ENCODE peak calls at places on chromosomes 11 and 22, in eight cellular contexts. S, Y, Q, W, U, X, V and Z are unnamed samples.

GRCh38 chr11:2800655-2801531 is 84.7 kb downstream of the CDKN1C start:
- DNase-seq in X (peak), V (peak), Q (no peak), Y (no peak), U (no peak), W (no peak), S (peak), Z (no peak)

GRCh38 chr22:48456449-48456848 is 1371.2 kb downstream of the BRD1 start:
- DNase-seq in Y (no peak), W (no peak), V (no peak), X (no peak), U (no peak), S (no peak), Q (no peak), Z (no peak)

GRCh38 chr11:124643605-124644425 is 21.2 kb downstream of the TBRG1 start:
- DNase-seq in Y (peak), Q (peak), U (no peak), V (no peak), W (peak), S (no peak), X (no peak), Z (no peak)

GRCh38 chr11:69659591-69659990 is 15.6 kb downstream of the LTO1 start:
- DNase-seq in W (no peak), Q (no peak), S (no peak), X (no peak), Y (no peak), V (no peak), U (no peak), Z (no peak)

GRCh38 chr11:48081151-48082010 is 101.0 kb downstream of the PTPRJ start:
- DNase-seq in Q (peak), U (peak), V (no peak), W (peak), X (peak), S (peak), Y (peak), Z (no peak)

GRCh38 chr11:130068986-130069683 is 559 bp upstream of the APLP2 start:
- DNase-seq in Y (peak), W (peak), X (peak), Q (peak), V (no peak), S (peak), U (peak), Z (no peak)

GRCh38 chr11:75133976-75134375 is 16.9 kb upstream of the SLCO2B1 start:
- DNase-seq in W (no peak), U (no peak), Q (no peak), S (no peak), X (no peak), V (no peak), Y (no peak), Z (no peak)

GRCh38 chr11:65791719-65792213 is 4.9 kb downstream of the OVOL1 start:
- DNase-seq in S (peak), V (no peak), W (peak), X (peak), U (peak), Q (no peak), Y (no peak), Z (peak)

GRCh38 chr11:20156280-20156875 is 3.9 kb downstream of the DBX1 start:
- DNase-seq in X (peak), Q (no peak), U (no peak), V (no peak), W (no peak), Y (no peak), S (no peak), Z (no peak)